ENCODE peak calls at places on chromosomes 3 and 15, in seven cellular contexts. Z is fibroblast of lung, V is A549, I is RWPE2, M is PC-9, K is K562, P is AG10803. A is an unnamed sample.

GRCh38 chr3:132448211-132448961 is 31.1 kb downstream of the DNAJC13 start:
- DNase-seq in I (no peak), P (peak), M (no peak), Z (peak), K (no peak), V (no peak), A (no peak)

GRCh38 chr3:49006591-49007067 is 562 bp upstream of the WDR6 start:
- DNase-seq in V (no peak), Z (peak), M (no peak), I (no peak), P (peak), K (no peak), A (no peak)

GRCh38 chr3:94184781-94185180 is 121.9 kb downstream of the NSUN3 start:
- DNase-seq in P (peak), K (no peak), V (no peak), M (no peak), I (no peak), Z (no peak), A (no peak)

GRCh38 chr3:82618594-82618993 is 857.1 kb upstream of the GBE1 start:
- DNase-seq in K (no peak), M (no peak), P (no peak), Z (no peak), V (no peak), I (no peak), A (no peak)

GRCh38 chr3:66499881-66500574 is 794 bp downstream of the LRIG1 start:
- DNase-seq in V (no peak), K (no peak), I (no peak), M (no peak), P (peak), Z (peak), A (no peak)

GRCh38 chr15:66919421-66919820 is 146.0 kb upstream of the SMAD3 start:
- DNase-seq in I (no peak), K (no peak), P (no peak), Z (no peak), V (no peak), M (no peak), A (no peak)

GRCh38 chr3:69305011-69305410 is 80.9 kb downstream of the FRMD4B start:
- DNase-seq in K (no peak), P (no peak), I (no peak), V (no peak), Z (no peak), M (no peak), A (no peak)

GRCh38 chr3:127597020-127597771 is 1.0 kb upstream of the MCM2 start:
- DNase-seq in P (no peak), V (no peak), M (no peak), K (peak), Z (no peak), I (no peak), A (no peak)

GRCh38 chr3:96863129-96863740 is 48.8 kb downstream of the EPHA6 start:
- DNase-seq in I (no peak), Z (peak), V (peak), P (peak), M (peak), K (peak), A (no peak)

GRCh38 chr3:192778508-192778907 is 51.2 kb upstream of the FGF12 start:
- DNase-seq in V (no peak), I (no peak), Z (no peak), K (no peak), M (no peak), P (no peak), A (no peak)

GRCh38 chr3:148790841-148791240 is 36.8 kb upstream of the CPB1 start:
- DNase-seq in V (no peak), K (no peak), P (peak), I (no peak), Z (peak), M (no peak), A (no peak)

GRCh38 chr15:76964157-76964556 is 30.8 kb upstream of the PSTPIP1 start:
- DNase-seq in Z (no peak), I (no peak), M (no peak), K (no peak), V (no peak), P (no peak), A (no peak)

GRCh38 chr3:30286007-30286669 is 320.3 kb upstream of the TGFBR2 start:
- DNase-seq in I (peak), M (peak), P (peak), K (no peak), Z (peak), V (peak), A (peak)

GRCh38 chr3:188286087-188286513 is 132.1 kb downstream of the LPP start:
- DNase-seq in V (peak), Z (peak), P (peak), I (no peak), M (no peak), K (no peak), A (peak)

GRCh38 chr3:122977645-122978466 is 49.7 kb downstream of the SEMA5B start:
- DNase-seq in M (peak), V (peak), K (no peak), Z (peak), I (no peak), P (peak), A (no peak)

GRCh38 chr3:9072667-9073009 is 109.4 kb upstream of the RAD18 start:
- DNase-seq in M (no peak), P (no peak), I (no peak), Z (no peak), K (no peak), V (no peak), A (no peak)

GRCh38 chr3:167729591-167729990 is 5.1 kb downstream of the PDCD10 start:
- DNase-seq in M (no peak), Z (peak), P (no peak), V (no peak), I (no peak), K (no peak), A (no peak)

GRCh38 chr3:194757629-194758028 is 71.9 kb downstream of the FAM43A start:
- DNase-seq in Z (no peak), I (no peak), V (no peak), M (no peak), P (peak), K (no peak), A (no peak)

GRCh38 chr3:41450416-41451231 is 251.3 kb downstream of the CTNNB1 start:
- DNase-seq in M (no peak), V (peak), Z (peak), I (no peak), K (no peak), P (no peak), A (no peak)

GRCh38 chr3:45489730-45490309 is 101.4 kb downstream of the LARS2 start:
- DNase-seq in I (no peak), K (no peak), P (no peak), M (peak), Z (no peak), V (no peak), A (no peak)

GRCh38 chr3:25427155-25428002 is 684 bp upstream of the RARB start:
- DNase-seq in I (no peak), M (no peak), Z (peak), P (no peak), V (peak), K (no peak), A (no peak)

GRCh38 chr15:90221251-90221900 is 12.4 kb downstream of the CIB1 start:
- DNase-seq in P (peak), Z (peak), I (no peak), K (peak), M (peak), V (peak), A (peak)

GRCh38 chr3:123884258-123884831 is at the start of gene MYLK:
- DNase-seq in P (peak), M (peak), I (peak), Z (peak), V (peak), K (peak), A (peak)

GRCh38 chr3:29775352-29775751 is 494.5 kb downstream of the RBMS3 start:
- DNase-seq in K (no peak), M (no peak), I (no peak), Z (no peak), V (no peak), P (peak), A (peak)

GRCh38 chr3:168071971-168072645 is 23.6 kb downstream of the GOLIM4 start:
- DNase-seq in M (no peak), I (no peak), Z (no peak), K (no peak), V (no peak), P (peak), A (no peak)

GRCh38 chr3:156024904-156025303 is 95.5 kb upstream of the KCNAB1 start:
- DNase-seq in I (no peak), V (peak), Z (peak), K (no peak), M (peak), P (peak), A (no peak)

GRCh38 chr15:68623301-68623892 is 44.6 kb downstream of the CORO2B start:
- DNase-seq in P (no peak), M (no peak), Z (peak), I (no peak), V (no peak), K (no peak), A (no peak)

GRCh38 chr15:66912441-66912840 is 153.0 kb upstream of the SMAD3 start:
- DNase-seq in K (no peak), P (no peak), V (no peak), Z (no peak), I (peak), M (no peak), A (no peak)

DNA sequence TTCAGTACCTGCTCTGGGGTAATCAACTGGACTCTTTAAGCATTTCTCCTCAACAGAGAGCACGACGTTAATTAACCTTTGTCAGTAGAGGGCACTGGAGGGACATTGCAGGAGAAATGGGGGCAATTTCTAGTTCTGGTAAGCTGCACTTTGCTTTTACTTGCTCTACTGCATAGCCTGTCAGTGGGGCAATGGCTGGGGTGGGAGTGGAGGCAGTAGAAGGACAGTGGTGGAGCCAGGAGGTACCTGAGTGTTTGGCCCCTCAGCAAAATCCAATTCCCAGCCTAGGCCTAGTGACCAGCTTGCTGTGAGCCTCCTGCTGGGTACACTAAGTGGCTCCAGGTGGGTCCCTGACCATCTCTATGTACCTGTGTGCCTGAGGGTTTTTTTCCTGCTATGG is 18.3 kb upstream of the MED12L start:
- DNase-seq in I (no peak), M (no peak), P (no peak), K (peak), Z (peak), V (peak), A (no peak)
- TF ChIP-seq CTCF in I (peak), M (peak), P (peak), K (peak), Z (no peak), V (peak), A (no peak)

DNA sequence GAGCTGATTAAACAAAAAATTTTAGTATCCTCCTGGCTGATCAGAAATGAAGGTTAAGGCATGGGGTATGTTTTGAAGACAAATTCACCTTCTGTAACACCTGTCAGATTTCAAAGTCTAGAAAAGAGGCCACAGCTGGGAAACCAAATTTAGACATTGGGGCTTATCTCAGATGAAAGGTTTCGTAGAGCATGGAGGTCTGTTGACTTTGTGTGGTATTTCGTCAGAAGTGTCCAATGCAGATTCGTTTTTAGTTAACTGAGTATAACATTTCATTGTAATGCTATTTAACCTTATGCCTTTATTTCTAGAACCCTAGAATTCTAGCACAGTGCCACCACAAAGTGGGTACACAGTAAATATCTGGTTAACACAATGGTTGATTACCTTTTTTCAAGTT is 61.7 kb downstream of the FNDC3B start:
- DNase-seq in I (no peak), V (no peak), Z (no peak), K (peak), P (no peak), M (no peak), A (no peak)
- H3K4me3 ChIP-seq in I (no peak), V (no peak), Z (no peak), K (no peak), P (no peak), M (no peak), A (no peak)

DNA sequence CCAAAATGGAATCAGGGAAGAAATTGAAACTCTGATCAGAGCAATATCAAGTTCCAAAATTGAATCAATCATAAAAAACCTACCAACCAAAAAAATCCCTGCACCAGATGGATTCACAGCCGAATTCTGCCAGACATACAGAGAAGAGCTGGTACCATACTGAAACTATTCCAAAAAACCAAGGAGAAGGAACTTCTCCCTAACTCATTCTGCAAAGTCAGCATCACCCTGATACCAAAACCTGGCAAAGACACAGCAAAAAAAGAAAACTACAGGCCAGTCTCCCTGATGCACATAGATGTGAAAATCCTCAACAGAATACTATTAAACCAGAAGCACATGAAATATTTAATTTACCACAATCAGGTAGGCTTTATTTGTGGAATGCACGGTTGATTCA is 118.1 kb downstream of the MYRIP start:
- DNase-seq in P (no peak), M (no peak), V (no peak), I (no peak), K (no peak), Z (no peak), A (no peak)
- TF ChIP-seq CTCF in P (no peak), M (no peak), V (no peak), I (no peak), K (no peak), Z (no peak), A (no peak)

GRCh38 chr3:103006541-103006940 is 571.7 kb downstream of the ZPLD1 start:
- DNase-seq in V (no peak), I (no peak), P (no peak), M (no peak), Z (no peak), K (no peak), A (no peak)

GRCh38 chr3:103009609-103010008 is 574.8 kb downstream of the ZPLD1 start:
- DNase-seq in M (no peak), P (no peak), V (no peak), I (no peak), Z (no peak), K (no peak), A (no peak)
- H3K4me3 ChIP-seq in M (no peak), P (no peak), V (no peak), I (no peak), Z (no peak), K (no peak), A (no peak)

GRCh38 chr15:47027322-47027946 is 689.9 kb upstream of the SEMA6D start:
- DNase-seq in M (no peak), K (no peak), P (no peak), V (no peak), Z (no peak), I (no peak), A (no peak)
- TF ChIP-seq CTCF in M (no peak), K (no peak), P (no peak), V (no peak), Z (no peak), I (peak), A (no peak)

A was measured in AG09309.